ENCODE peak calls at places on chromosomes 11 and 22, in six cellular contexts. I is right atrium auricular region, D is DND-41, O is OCI-LY7, K is tibial artery, S is right cardiac atrium. Q is an unnamed sample. For H3K4me1, the result is how much of the 10 kb centered on the place peaks cover.

GRCh38 chr11:26319906-26320305 is 12.0 kb upstream of the ANO3 start:
- DNase-seq in O (no peak), K (no peak), S (no peak), I (no peak), D (no peak), Q (no peak)

GRCh38 chr11:9462172-9462799 is 1.5 kb downstream of the ZNF143 start:
- DNase-seq in S (no peak), O (peak), D (no peak), I (no peak), K (no peak), Q (no peak)

GRCh38 chr11:109933126-109933525 is 160.1 kb upstream of the ZC3H12C start:
- DNase-seq in K (no peak), O (no peak), D (no peak), S (no peak), I (no peak), Q (no peak)

GRCh38 chr22:22200569-22201184 is 43.9 kb upstream of the VPREB1 start:
- DNase-seq in I (no peak), S (no peak), D (no peak), K (no peak), O (peak), Q (no peak)

GRCh38 chr22:42520663-42521546 is 1.3 kb upstream of the RRP7A start:
- DNase-seq in O (no peak), D (no peak), S (no peak), I (no peak), K (no peak), Q (no peak)

GRCh38 chr11:95076416-95076815 is 9.7 kb downstream of the SRSF8 start:
- DNase-seq in O (no peak), I (no peak), K (peak), D (no peak), S (peak), Q (no peak)

GRCh38 chr11:86926975-86927374 is 28.2 kb downstream of the FZD4 start:
- DNase-seq in K (no peak), O (no peak), S (no peak), D (no peak), I (no peak), Q (no peak)

GRCh38 chr11:130725417-130726233 is 190.7 kb downstream of the SNX19 start:
- DNase-seq in S (no peak), D (no peak), I (no peak), O (no peak), K (no peak), Q (no peak)

GRCh38 chr11:132301900-132302299 is 931.5 kb downstream of the NTM start:
- DNase-seq in O (no peak), I (no peak), S (no peak), D (no peak), K (no peak), Q (no peak)

DNA sequence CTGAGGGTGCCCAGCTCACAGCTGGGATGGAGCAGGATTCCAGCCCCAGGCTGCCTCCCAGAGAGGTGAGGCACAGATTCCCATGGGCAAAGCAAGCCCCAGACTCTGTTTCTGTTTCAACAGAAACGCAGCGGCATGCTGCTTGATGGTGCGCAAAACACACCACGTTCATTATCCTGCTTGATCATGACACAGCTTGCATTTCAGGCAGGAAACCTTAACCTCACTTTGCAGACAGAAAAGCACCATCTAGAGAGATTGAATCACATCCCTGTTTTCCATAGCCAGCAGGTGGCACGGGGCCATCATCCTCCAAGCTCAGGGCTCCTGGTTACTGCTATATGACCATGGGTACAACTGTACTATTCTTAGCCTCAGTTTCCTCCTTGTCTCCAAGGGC is 110.2 kb downstream of the TP53I11 start:
- DNase-seq in S (no peak), I (no peak), O (no peak), K (no peak), D (no peak), Q (no peak)
- H3K27ac ChIP-seq in S (no peak), I (no peak), O (no peak), K (no peak), D (no peak), Q (no peak)

DNA sequence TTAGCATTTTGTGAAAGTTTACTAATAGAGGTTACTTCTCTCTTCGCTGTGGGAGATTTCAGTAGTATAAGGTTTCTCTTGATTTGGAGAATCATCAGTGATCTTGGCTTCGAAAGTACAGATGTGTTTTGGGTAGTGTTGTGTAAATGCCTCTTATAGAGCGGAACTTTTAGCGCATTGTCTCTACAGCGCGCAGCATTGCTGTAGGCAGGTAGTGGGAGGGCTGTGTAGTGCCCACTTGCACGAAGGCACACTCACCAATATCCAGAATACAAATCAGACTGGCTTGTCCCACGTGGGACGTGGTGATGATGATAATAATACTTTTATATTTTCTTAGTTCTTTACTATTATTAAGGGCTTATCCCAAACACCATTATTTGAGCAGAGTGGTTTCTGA is 51.4 kb downstream of the FAM83F start:
- DNase-seq in I (no peak), O (peak), S (no peak), D (no peak), K (no peak), Q (no peak)
- H3K4me1 ChIP-seq in I (under half), O (half or more), S (under half), D (under half), K (under half), Q (under half)

GRCh38 chr11:2302844-2303626 is 1.2 kb downstream of the TSPAN32 start:
- DNase-seq in I (peak), K (no peak), O (no peak), S (peak), D (no peak), Q (no peak)
- H3K4me3 ChIP-seq in I (peak), K (no peak), O (no peak), S (no peak), D (no peak), Q (peak)

GRCh38 chr11:77340501-77340900 is 39.0 kb upstream of the GDPD4 start:
- DNase-seq in D (no peak), I (no peak), S (no peak), O (no peak), K (no peak), Q (no peak)

GRCh38 chr11:77347962-77348361 is 46.5 kb upstream of the GDPD4 start:
- DNase-seq in I (no peak), K (no peak), S (no peak), O (no peak), D (no peak), Q (no peak)

GRCh38 chr11:77346906-77347603 is 45.6 kb upstream of the GDPD4 start:
- DNase-seq in I (no peak), D (no peak), K (no peak), O (no peak), S (no peak), Q (no peak)

GRCh38 chr11:77351281-77351905 is 49.9 kb upstream of the GDPD4 start:
- DNase-seq in S (no peak), O (no peak), I (no peak), D (no peak), K (no peak), Q (no peak)

GRCh38 chr11:77345621-77346020 is 44.1 kb upstream of the GDPD4 start:
- DNase-seq in O (no peak), S (no peak), K (no peak), D (no peak), I (no peak), Q (no peak)
- H3K27ac ChIP-seq in O (no peak), S (no peak), K (no peak), D (no peak), I (no peak), Q (no peak)

GRCh38 chr11:72040497-72041363 is 39.6 kb downstream of the NUMA1 start:
- DNase-seq in O (peak), S (peak), D (peak), K (peak), I (peak), Q (peak)
- H3K4me1 ChIP-seq in O (half or more), S (under half), D (half or more), K (under half), I (under half), Q (under half)

GRCh38 chr11:47846998-47847397 is 1.2 kb downstream of the NUP160 start:
- DNase-seq in O (no peak), K (no peak), I (no peak), D (no peak), S (no peak), Q (no peak)
- H3K4me3 ChIP-seq in O (peak), K (peak), I (no peak), D (peak), S (peak), Q (peak)

GRCh38 chr11:64853709-64854108 is 9.3 kb upstream of the CDC42BPG start:
- DNase-seq in O (no peak), S (peak), I (no peak), D (no peak), K (no peak), Q (peak)
- H3K27ac ChIP-seq in O (peak), S (peak), I (peak), D (no peak), K (peak), Q (peak)

DNA sequence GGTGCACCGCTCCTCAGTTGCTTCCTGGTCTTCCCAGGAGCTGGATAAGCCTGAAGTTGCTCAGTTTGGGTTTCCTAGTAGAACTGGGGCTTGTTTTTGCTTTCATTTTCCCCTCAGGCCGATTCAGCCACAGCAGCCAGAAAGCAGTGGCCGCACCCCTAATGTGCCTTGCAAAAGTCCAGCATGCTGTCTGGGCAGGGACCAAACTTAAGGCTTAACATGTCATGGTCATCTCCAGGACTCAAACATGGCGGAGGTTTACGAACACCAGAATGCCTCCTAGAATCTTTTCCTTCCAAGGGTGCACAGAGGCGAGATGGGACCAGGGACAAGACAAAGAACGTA is 2.5 kb downstream of the GNG3 start:
- DNase-seq in S (peak), D (no peak), I (no peak), O (no peak), K (no peak), Q (no peak)
- H3K4me1 ChIP-seq in S (under half), D (half or more), I (under half), O (half or more), K (under half), Q (half or more)

GRCh38 chr11:45922425-45923082 is at the start of gene LARGE2:
- DNase-seq in O (no peak), D (no peak), S (peak), I (no peak), K (no peak), Q (peak)
- H3K4me3 ChIP-seq in O (peak), D (no peak), S (peak), I (peak), K (peak), Q (peak)

DNA sequence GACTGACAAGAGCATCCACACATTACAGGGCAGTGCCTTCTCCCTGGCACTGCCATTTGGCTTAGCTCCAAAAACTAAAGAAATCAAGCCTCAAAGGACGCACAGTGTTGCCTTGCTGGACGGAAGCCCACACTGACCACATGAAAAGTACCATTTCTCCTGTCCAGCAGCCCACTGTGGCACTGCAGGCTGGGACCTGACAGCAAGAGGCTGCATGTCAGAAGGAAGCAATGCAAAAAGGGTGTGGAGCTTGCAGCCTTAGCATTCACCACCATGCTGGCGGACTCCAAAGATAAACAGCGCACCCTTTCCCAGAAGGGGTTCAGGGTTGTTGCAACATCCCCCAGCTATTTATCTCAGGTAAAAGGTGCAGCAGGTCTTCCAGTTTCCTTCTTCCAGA is 109.3 kb upstream of the BMAL1 start:
- DNase-seq in S (no peak), K (no peak), I (no peak), O (no peak), D (no peak), Q (no peak)
- H3K27ac ChIP-seq in S (no peak), K (no peak), I (no peak), O (no peak), D (no peak), Q (no peak)